ENCODE peak calls at places on chromosomes 13 and 19, in eight cellular contexts. One of them, this sample, is unnamed. For H3K4me1, the result is how much of the 10 kb centered on the place peaks cover.

GRCh38 chr19:47399198-47399597 is 20.1 kb downstream of the MEIS3 start:
- DNase-seq in neuronal stem cell: no peak
- DNase-seq in tibial artery: no peak
- DNase-seq in transverse colon: no peak
- DNase-seq in lung: no peak
- DNase-seq in cardiac muscle cell: no peak
- DNase-seq in IMR-90: no peak
- DNase-seq in A549: no peak
- DNase-seq in this sample: no peak

GRCh38 chr13:30810261-30810701 is 74.9 kb downstream of the ALOX5AP start:
- DNase-seq in lung: no peak
- DNase-seq in transverse colon: no peak
- DNase-seq in A549: no peak
- DNase-seq in cardiac muscle cell: no peak
- DNase-seq in IMR-90: no peak
- DNase-seq in tibial artery: no peak
- DNase-seq in neuronal stem cell: no peak
- DNase-seq in this sample: no peak

GRCh38 chr19:46784262-46785053 is 3.9 kb downstream of the SLC1A5 start:
- DNase-seq in transverse colon: peak
- DNase-seq in A549: peak
- DNase-seq in tibial artery: peak
- DNase-seq in lung: peak
- DNase-seq in neuronal stem cell: peak
- DNase-seq in IMR-90: peak
- DNase-seq in cardiac muscle cell: peak
- DNase-seq in this sample: peak

GRCh38 chr13:97658556-97658955 is 224.6 kb downstream of the RAP2A start:
- DNase-seq in cardiac muscle cell: no peak
- DNase-seq in transverse colon: no peak
- DNase-seq in neuronal stem cell: no peak
- DNase-seq in A549: no peak
- DNase-seq in lung: no peak
- DNase-seq in tibial artery: no peak
- DNase-seq in IMR-90: no peak
- DNase-seq in this sample: peak

GRCh38 chr19:53880716-53881481 is 1.1 kb upstream of the PRKCG start:
- DNase-seq in lung: no peak
- DNase-seq in cardiac muscle cell: no peak
- DNase-seq in transverse colon: no peak
- DNase-seq in tibial artery: no peak
- DNase-seq in neuronal stem cell: no peak
- DNase-seq in A549: no peak
- DNase-seq in IMR-90: no peak
- DNase-seq in this sample: no peak

GRCh38 chr13:25625361-25625760 is 253.6 kb downstream of the ATP8A2 start:
- DNase-seq in transverse colon: no peak
- DNase-seq in neuronal stem cell: no peak
- DNase-seq in A549: no peak
- DNase-seq in cardiac muscle cell: no peak
- DNase-seq in lung: no peak
- DNase-seq in tibial artery: no peak
- DNase-seq in IMR-90: no peak
- DNase-seq in this sample: no peak

GRCh38 chr19:13190781-13191540 is 40.8 kb downstream of the IER2 start:
- DNase-seq in neuronal stem cell: no peak
- DNase-seq in IMR-90: no peak
- DNase-seq in lung: no peak
- DNase-seq in transverse colon: peak
- DNase-seq in A549: no peak
- DNase-seq in tibial artery: no peak
- DNase-seq in cardiac muscle cell: peak
- DNase-seq in this sample: no peak

GRCh38 chr19:10921909-10922637 is 6.4 kb downstream of the YIPF2 start:
- DNase-seq in neuronal stem cell: no peak
- DNase-seq in IMR-90: no peak
- DNase-seq in A549: no peak
- DNase-seq in transverse colon: no peak
- DNase-seq in tibial artery: no peak
- DNase-seq in lung: no peak
- DNase-seq in cardiac muscle cell: no peak
- DNase-seq in this sample: no peak

GRCh38 chr13:79782541-79783216 is 301.7 kb downstream of the NDFIP2 start:
- DNase-seq in tibial artery: no peak
- DNase-seq in transverse colon: no peak
- DNase-seq in A549: no peak
- DNase-seq in neuronal stem cell: peak
- DNase-seq in cardiac muscle cell: peak
- DNase-seq in lung: peak
- DNase-seq in IMR-90: peak
- DNase-seq in this sample: no peak

GRCh38 chr13:99313473-99313872 is 6.3 kb upstream of the GPR183 start:
- DNase-seq in IMR-90: no peak
- DNase-seq in neuronal stem cell: peak
- DNase-seq in tibial artery: no peak
- DNase-seq in A549: no peak
- DNase-seq in transverse colon: no peak
- DNase-seq in cardiac muscle cell: no peak
- DNase-seq in lung: no peak
- DNase-seq in this sample: no peak

GRCh38 chr13:40477623-40478608 is 188.5 kb downstream of the FOXO1 start:
- DNase-seq in transverse colon: no peak
- DNase-seq in cardiac muscle cell: peak
- DNase-seq in lung: no peak
- DNase-seq in IMR-90: no peak
- DNase-seq in tibial artery: peak
- DNase-seq in neuronal stem cell: no peak
- DNase-seq in A549: no peak
- DNase-seq in this sample: no peak

GRCh38 chr13:40480012-40480914 is 186.2 kb downstream of the FOXO1 start:
- DNase-seq in A549: no peak
- DNase-seq in IMR-90: no peak
- DNase-seq in tibial artery: no peak
- DNase-seq in neuronal stem cell: no peak
- DNase-seq in transverse colon: no peak
- DNase-seq in lung: no peak
- DNase-seq in cardiac muscle cell: peak
- DNase-seq in this sample: no peak

GRCh38 chr13:40479196-40479845 is 187.1 kb downstream of the FOXO1 start:
- DNase-seq in neuronal stem cell: no peak
- DNase-seq in A549: no peak
- DNase-seq in IMR-90: no peak
- DNase-seq in lung: no peak
- DNase-seq in cardiac muscle cell: no peak
- DNase-seq in tibial artery: no peak
- DNase-seq in transverse colon: no peak
- DNase-seq in this sample: no peak

GRCh38 chr13:40480915-40481525 is 185.4 kb downstream of the FOXO1 start:
- DNase-seq in IMR-90: no peak
- DNase-seq in transverse colon: no peak
- DNase-seq in cardiac muscle cell: no peak
- DNase-seq in tibial artery: no peak
- DNase-seq in lung: no peak
- DNase-seq in A549: no peak
- DNase-seq in neuronal stem cell: no peak
- DNase-seq in this sample: no peak

DNA sequence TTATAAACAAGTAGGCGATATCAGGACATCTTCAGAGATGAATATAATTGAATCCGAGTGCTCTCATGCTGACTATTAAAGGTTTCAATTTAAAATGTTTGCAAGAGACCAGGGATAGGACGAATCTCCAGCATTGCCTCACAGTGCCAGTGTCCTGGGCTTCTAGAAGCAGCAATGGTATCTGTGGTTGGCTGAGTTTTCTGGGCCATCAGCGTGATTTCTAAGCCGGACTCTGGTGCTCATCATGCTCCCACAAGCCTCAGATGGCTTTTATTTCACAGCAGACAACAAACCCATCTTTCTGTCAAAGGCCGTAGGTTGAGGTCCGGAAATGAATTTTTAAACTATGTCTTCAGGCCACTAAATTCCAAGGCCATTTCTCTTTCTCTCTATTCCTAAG is 187.7 kb downstream of the FOXO1 start:
- DNase-seq in cardiac muscle cell: no peak
- DNase-seq in A549: no peak
- DNase-seq in transverse colon: no peak
- DNase-seq in neuronal stem cell: no peak
- DNase-seq in tibial artery: no peak
- DNase-seq in lung: no peak
- DNase-seq in IMR-90: no peak
- DNase-seq in this sample: no peak
- H3K4me1 ChIP-seq in cardiac muscle cell: under half
- H3K4me1 ChIP-seq in A549: under half
- H3K4me1 ChIP-seq in transverse colon: under half
- H3K4me1 ChIP-seq in neuronal stem cell: under half
- H3K4me1 ChIP-seq in tibial artery: under half
- H3K4me1 ChIP-seq in lung: under half
- H3K4me1 ChIP-seq in IMR-90: under half
- H3K4me1 ChIP-seq in this sample: under half

DNA sequence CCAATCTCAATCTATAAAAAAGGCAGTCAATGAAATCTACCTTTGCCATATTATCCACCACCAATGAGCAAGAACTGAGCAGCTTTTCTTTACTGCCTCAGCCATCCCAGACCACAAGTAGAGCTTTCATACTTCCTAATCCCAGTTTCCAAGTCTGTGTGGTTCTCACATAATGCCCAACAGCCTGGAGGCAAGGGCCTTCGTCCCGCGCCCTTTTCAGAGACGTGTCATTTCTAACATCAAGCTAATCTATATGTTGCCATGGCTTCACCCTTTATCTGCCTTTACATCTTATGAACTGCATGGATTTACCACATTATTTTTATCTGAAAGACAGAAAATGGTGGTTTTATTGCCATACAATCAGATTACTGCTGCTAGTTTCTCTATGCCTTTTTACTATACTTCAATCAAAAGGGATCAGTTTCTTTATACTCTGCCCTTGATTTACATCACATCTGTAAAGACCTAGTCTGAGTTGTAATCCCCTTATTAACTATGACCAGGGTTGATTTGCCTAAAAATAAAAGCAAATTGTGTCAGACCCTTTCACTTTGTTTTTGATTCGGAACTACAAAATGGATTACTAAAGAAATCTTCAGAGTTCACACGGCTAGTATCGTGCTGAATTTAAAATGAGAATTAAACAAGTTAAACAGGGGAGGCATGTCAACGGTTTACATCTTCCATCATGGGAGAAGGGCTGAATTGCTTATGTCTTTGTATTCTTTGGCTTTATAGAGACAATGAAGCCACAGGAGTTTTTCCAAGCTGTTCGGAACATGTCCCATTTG is 5.8 kb downstream of the EFNB2 start:
- DNase-seq in A549: no peak
- DNase-seq in IMR-90: no peak
- DNase-seq in cardiac muscle cell: no peak
- DNase-seq in transverse colon: no peak
- DNase-seq in tibial artery: no peak
- DNase-seq in lung: no peak
- DNase-seq in neuronal stem cell: no peak
- DNase-seq in this sample: no peak
- H3K4me1 ChIP-seq in A549: under half
- H3K4me1 ChIP-seq in IMR-90: under half
- H3K4me1 ChIP-seq in cardiac muscle cell: under half
- H3K4me1 ChIP-seq in transverse colon: under half
- H3K4me1 ChIP-seq in tibial artery: under half
- H3K4me1 ChIP-seq in lung: under half
- H3K4me1 ChIP-seq in neuronal stem cell: under half
- H3K4me1 ChIP-seq in this sample: under half

DNA sequence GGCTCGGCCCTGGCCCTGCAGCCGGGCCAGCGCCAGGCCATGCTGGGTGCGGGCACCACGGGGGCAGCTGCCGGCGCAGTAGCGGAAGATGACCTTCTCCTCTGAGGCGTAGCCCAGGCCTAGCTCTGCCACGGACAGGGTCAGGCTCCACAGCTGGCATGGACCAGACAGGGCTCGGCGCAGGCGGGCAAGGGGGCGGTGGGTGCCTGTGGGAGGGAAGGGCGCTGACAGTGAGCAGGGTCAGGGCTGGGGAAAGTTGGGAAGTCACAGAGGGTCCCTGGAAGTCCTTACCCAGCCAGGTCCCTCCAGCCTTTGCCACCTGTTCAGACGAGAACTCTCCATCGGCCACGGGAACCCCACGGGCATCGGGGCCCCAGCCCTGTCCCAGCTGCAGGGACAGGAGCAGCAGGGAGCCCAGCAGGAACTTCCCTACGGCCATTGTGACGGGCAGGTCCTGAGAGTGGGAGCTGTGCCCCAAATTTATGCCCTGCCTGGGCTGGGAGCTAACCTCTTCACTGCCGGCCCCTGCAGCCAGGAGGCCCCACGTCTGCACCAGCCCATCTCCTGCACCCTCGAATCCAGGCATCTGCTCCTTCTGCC is at the start of gene PSPN:
- DNase-seq in tibial artery: no peak
- DNase-seq in transverse colon: no peak
- DNase-seq in IMR-90: no peak
- DNase-seq in neuronal stem cell: no peak
- DNase-seq in A549: no peak
- DNase-seq in cardiac muscle cell: no peak
- DNase-seq in lung: no peak
- DNase-seq in this sample: no peak
- H3K4me1 ChIP-seq in tibial artery: under half
- H3K4me1 ChIP-seq in transverse colon: under half
- H3K4me1 ChIP-seq in IMR-90: under half
- H3K4me1 ChIP-seq in neuronal stem cell: under half
- H3K4me1 ChIP-seq in A549: under half
- H3K4me1 ChIP-seq in cardiac muscle cell: under half
- H3K4me1 ChIP-seq in lung: under half
- H3K4me1 ChIP-seq in this sample: under half

GRCh38 chr13:114022309-114022669 is 48.4 kb upstream of the C13orf46 start:
- DNase-seq in transverse colon: no peak
- DNase-seq in cardiac muscle cell: no peak
- DNase-seq in neuronal stem cell: no peak
- DNase-seq in IMR-90: no peak
- DNase-seq in A549: no peak
- DNase-seq in tibial artery: no peak
- DNase-seq in lung: no peak
- DNase-seq in this sample: no peak
- H3K4me1 ChIP-seq in transverse colon: under half
- H3K4me1 ChIP-seq in cardiac muscle cell: under half
- H3K4me1 ChIP-seq in neuronal stem cell: under half
- H3K4me1 ChIP-seq in IMR-90: under half
- H3K4me1 ChIP-seq in A549: under half
- H3K4me1 ChIP-seq in tibial artery: under half
- H3K4me1 ChIP-seq in lung: under half
- H3K4me1 ChIP-seq in this sample: under half

DNA sequence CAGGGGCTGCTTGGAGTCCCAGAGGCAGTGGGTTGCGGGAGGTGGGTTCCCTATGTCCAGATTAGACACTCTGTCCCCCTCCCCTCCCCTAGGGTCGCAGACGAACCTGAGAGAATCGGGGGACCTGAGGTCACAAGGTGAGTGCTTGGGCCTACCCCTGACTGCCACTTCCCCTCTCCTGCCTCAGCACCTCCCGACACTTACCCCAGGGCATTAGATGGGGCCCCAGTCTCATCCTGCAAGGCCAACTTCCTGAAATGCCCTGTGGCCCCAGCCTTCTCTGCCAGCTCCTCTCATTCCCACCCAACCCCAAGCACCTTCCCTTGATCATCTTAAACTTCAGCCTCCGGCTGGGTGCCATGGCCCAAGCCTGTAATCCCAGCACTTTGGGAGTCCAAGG is 23.0 kb downstream of the CKM start:
- DNase-seq in A549: no peak
- DNase-seq in lung: no peak
- DNase-seq in tibial artery: no peak
- DNase-seq in cardiac muscle cell: no peak
- DNase-seq in transverse colon: no peak
- DNase-seq in IMR-90: no peak
- DNase-seq in neuronal stem cell: no peak
- DNase-seq in this sample: no peak
- H3K4me1 ChIP-seq in A549: under half
- H3K4me1 ChIP-seq in lung: under half
- H3K4me1 ChIP-seq in tibial artery: under half
- H3K4me1 ChIP-seq in cardiac muscle cell: under half
- H3K4me1 ChIP-seq in transverse colon: under half
- H3K4me1 ChIP-seq in IMR-90: under half
- H3K4me1 ChIP-seq in neuronal stem cell: under half
- H3K4me1 ChIP-seq in this sample: under half

This sample was measured in A673.